ENCODE peak calls at places on chromosomes 4 and X, in four cellular contexts. Q is activated CD8-positive, alpha-beta memory T cell treated with anti-CD3 and anti-CD28 coated beads for 48 hours; C is iPS-NIHi11; H is activated naive CD4-positive, alpha-beta T cell treated with anti-CD3 and anti-CD28 coated beads for 36 hours. M is an unnamed sample.
A peak's percentile ranks its signal among the peaks of the same experiment; 100 is the strongest.

GRCh38 chr4:147741190-147741788 is 9.4 kb downstream of the ARHGAP10 start:
- DNase-seq in Q (no peak), C (no peak), H (no peak), M (no peak)

GRCh38 chr4:103484521-103484920 is 235.3 kb downstream of the TACR3 start:
- DNase-seq in Q (no peak), C (no peak), H (no peak), M (no peak)

GRCh38 chrX:129876734-129877395 is 29.1 kb upstream of the UTP14A start:
- DNase-seq in Q (no peak), C (peak; percentile 32), H (no peak), M (peak; percentile 64)

GRCh38 chrX:149512225-149512885 is 7.2 kb upstream of the IDS start:
- DNase-seq in Q (no peak), C (peak; percentile 41), H (peak; percentile 66), M (peak; percentile 51)

GRCh38 chr4:151611960-151612359 is 148.8 kb downstream of the GATB start:
- DNase-seq in Q (no peak), C (no peak), H (no peak), M (no peak)

GRCh38 chrX:531611-531936 is 99.0 kb upstream of the SHOX start:
- DNase-seq in Q (no peak), C (no peak), H (no peak), M (no peak)

GRCh38 chr4:140704392-140704955 is 51.7 kb downstream of the TBC1D9 start:
- DNase-seq in Q (no peak), C (no peak), H (no peak), M (no peak)

GRCh38 chr4:89007338-89007737 is 49.6 kb downstream of the FAM13A start:
- DNase-seq in Q (no peak), C (no peak), H (no peak), M (no peak)

GRCh38 chr4:72525938-72526337 is 43.1 kb downstream of the ADAMTS3 start:
- DNase-seq in Q (no peak), C (no peak), H (no peak), M (no peak)

GRCh38 chr4:3044812-3045499 is 29.4 kb downstream of the HTT-AS start:
- DNase-seq in Q (no peak), C (no peak), H (no peak), M (no peak)

GRCh38 chr4:76108467-76109181 is 34.1 kb downstream of the ART3 start:
- DNase-seq in Q (no peak), C (peak; percentile 14), H (no peak), M (no peak)

GRCh38 chr4:1775731-1776500 is 17.2 kb upstream of the FGFR3 start:
- DNase-seq in Q (no peak), C (no peak), H (no peak), M (no peak)

GRCh38 chrX:34918856-34919255 is 23.7 kb upstream of the FAM47B start:
- DNase-seq in Q (no peak), C (peak; percentile 63), H (no peak), M (peak; percentile 15)

GRCh38 chr4:127501103-127501502 is 131.7 kb upstream of the INTU start:
- DNase-seq in Q (no peak), C (no peak), H (no peak), M (no peak)

GRCh38 chr4:7160439-7160838 is 31.9 kb upstream of the SORCS2 start:
- DNase-seq in Q (no peak), C (no peak), H (no peak), M (no peak)

GRCh38 chrX:150032742-150033141 is 94.5 kb upstream of the EOLA2 start:
- DNase-seq in Q (no peak), C (no peak), H (no peak), M (peak; percentile 46)

GRCh38 chr4:113975578-113975977 is 3.9 kb downstream of the ARSJ start:
- DNase-seq in Q (no peak), C (no peak), H (no peak), M (no peak)

GRCh38 chr4:159762672-159763071 is 659.8 kb downstream of the RAPGEF2 start:
- DNase-seq in Q (no peak), C (no peak), H (no peak), M (no peak)

GRCh38 chr4:169159614-169160013 is 111.1 kb downstream of the SH3RF1 start:
- DNase-seq in Q (no peak), C (no peak), H (no peak), M (peak; percentile 21)

M was measured in COLO829.